ENCODE peak calls at places on chromosomes 1 and 21, in eight cellular contexts. A, K, U, G, D, R, T and O are unnamed samples.

GRCh38 chr1:171916315-171916771 is 75.0 kb downstream of the DNM3 start:
- DNase-seq in T (no peak), K (no peak), G (no peak), A (no peak), D (no peak), U (no peak), R (no peak), O (no peak)

GRCh38 chr21:41965045-41965444 is 11.2 kb upstream of the C2CD2 start:
- DNase-seq in R (peak), K (no peak), G (peak), U (no peak), T (no peak), D (peak), A (no peak), O (no peak)

GRCh38 chr1:147598631-147599361 is 57.5 kb downstream of the BCL9 start:
- DNase-seq in G (peak), D (peak), K (no peak), U (peak), T (no peak), A (peak), R (peak), O (peak)

GRCh38 chr1:116318897-116319296 is 54.1 kb upstream of the ATP1A1 start:
- DNase-seq in U (no peak), D (no peak), G (no peak), R (no peak), T (no peak), A (no peak), K (no peak), O (no peak)

GRCh38 chr1:202618387-202619022 is 91.7 kb downstream of the SYT2 start:
- DNase-seq in G (peak), R (no peak), A (no peak), T (peak), U (no peak), K (no peak), D (peak), O (peak)

GRCh38 chr1:36326499-36326898 is 3.1 kb upstream of the EVA1B start:
- DNase-seq in G (no peak), D (no peak), A (no peak), R (peak), K (no peak), T (no peak), U (no peak), O (no peak)

GRCh38 chr1:10295471-10296085 is 85.2 kb downstream of the KIF1B start:
- DNase-seq in T (no peak), A (no peak), D (no peak), U (no peak), G (no peak), K (no peak), R (no peak), O (no peak)

GRCh38 chr1:39754026-39754569 is 15.4 kb downstream of the PPIE start:
- DNase-seq in U (no peak), A (no peak), K (no peak), R (no peak), T (no peak), G (no peak), D (no peak), O (no peak)

GRCh38 chr1:63877816-63878215 is 104.0 kb downstream of the ROR1 start:
- DNase-seq in G (no peak), D (no peak), R (no peak), U (no peak), A (no peak), T (no peak), K (no peak), O (no peak)